ENCODE peak calls at places on chromosome 13, in six cellular contexts. B, H, J, G, F and Y are unnamed samples.

GRCh38 chr13:98523455-98524102 is 53.3 kb downstream of the STK24 start:
- DNase-seq in B (no peak), H (no peak), J (no peak), G (peak), F (no peak), Y (no peak)

GRCh38 chr13:23418776-23419683 is 14.5 kb downstream of the SACS start:
- DNase-seq in B (no peak), H (no peak), J (no peak), G (no peak), F (no peak), Y (no peak)

GRCh38 chr13:58949646-58950045 is 1214.1 kb downstream of the DIAPH3 start:
- DNase-seq in B (no peak), H (no peak), J (no peak), G (no peak), F (no peak), Y (no peak)

GRCh38 chr13:75481176-75482069 is 546 bp downstream of the TBC1D4 start:
- DNase-seq in B (peak), H (peak), J (peak), G (peak), F (no peak), Y (peak)

GRCh38 chr13:78413887-78414553 is 189.3 kb downstream of the POU4F1 start:
- DNase-seq in B (no peak), H (no peak), J (no peak), G (no peak), F (no peak), Y (no peak)

GRCh38 chr13:107364658-107365057 is 796.7 kb upstream of the ARGLU1 start:
- DNase-seq in B (no peak), H (no peak), J (no peak), G (no peak), F (no peak), Y (no peak)

GRCh38 chr13:45916859-45917418 is 65.4 kb upstream of the SIAH3 start:
- DNase-seq in B (no peak), H (no peak), J (no peak), G (no peak), F (no peak), Y (no peak)

GRCh38 chr13:76067850-76068249 is 431.7 kb downstream of the LMO7 start:
- DNase-seq in B (no peak), H (no peak), J (no peak), G (no peak), F (no peak), Y (no peak)

GRCh38 chr13:90443268-90443667 is 904.2 kb upstream of the MIR17HG start:
- DNase-seq in B (peak), H (no peak), J (no peak), G (no peak), F (no peak), Y (no peak)

GRCh38 chr13:102311901-102312300 is 89.9 kb downstream of the FGF14 start:
- DNase-seq in B (no peak), H (no peak), J (no peak), G (no peak), F (no peak), Y (no peak)

GRCh38 chr13:32840840-32841713 is 175.1 kb upstream of the KL start:
- DNase-seq in B (peak), H (no peak), J (no peak), G (no peak), F (no peak), Y (no peak)

GRCh38 chr13:36344173-36344572 is 2.0 kb downstream of the SPART start:
- DNase-seq in B (peak), H (no peak), J (no peak), G (no peak), F (no peak), Y (peak)